ENCODE peak calls at places on chromosomes 6 and 20, in seven cellular contexts. G is H4; K is AG08395; J is activated CD4-positive, CD25-positive, alpha-beta regulatory T cell; E is Caco-2; Y is cardiac muscle cell; W is Caki2. R is an unnamed sample.

GRCh38 chr20:14634666-14635065 is 297.3 kb upstream of the FLRT3 start:
- DNase-seq in G (peak), K (no peak), J (no peak), E (no peak), Y (no peak), W (no peak), R (no peak)

GRCh38 chr6:116096979-116097816 is 3.5 kb upstream of the NT5DC1 start:
- DNase-seq in G (no peak), K (peak), J (no peak), E (no peak), Y (peak), W (no peak), R (no peak)

GRCh38 chr20:5674176-5674660 is 76.0 kb upstream of the SHLD1 start:
- DNase-seq in G (peak), K (no peak), J (no peak), E (no peak), Y (no peak), W (peak), R (peak)

GRCh38 chr20:54469293-54469692 is 6.1 kb upstream of the DOK5 start:
- DNase-seq in G (no peak), K (no peak), J (no peak), E (no peak), Y (peak), W (no peak), R (no peak)

GRCh38 chr20:46253391-46253790 is 54.9 kb downstream of the CDH22 start:
- DNase-seq in G (peak), K (peak), J (no peak), E (peak), Y (no peak), W (no peak), R (no peak)

GRCh38 chr6:3410385-3411360 is 46.2 kb downstream of the SLC22A23 start:
- DNase-seq in G (peak), K (peak), J (peak), E (peak), Y (peak), W (peak), R (peak)

GRCh38 chr6:32146687-32147086 is 5.1 kb downstream of the PRRT1 start:
- DNase-seq in G (no peak), K (no peak), J (no peak), E (no peak), Y (no peak), W (no peak), R (no peak)

GRCh38 chr20:45912344-45912682 is 358 bp upstream of the PLTP start:
- DNase-seq in G (no peak), K (no peak), J (no peak), E (no peak), Y (no peak), W (no peak), R (no peak)

GRCh38 chr6:29825848-29826247 is 1.8 kb upstream of the HLA-G start:
- DNase-seq in G (no peak), K (no peak), J (no peak), E (no peak), Y (no peak), W (no peak), R (no peak)

GRCh38 chr6:149961728-149962425 is 1.9 kb upstream of the ULBP1 start:
- DNase-seq in G (peak), K (no peak), J (no peak), E (peak), Y (no peak), W (no peak), R (peak)

GRCh38 chr6:71387179-71387578 is 98.6 kb downstream of the OGFRL1 start:
- DNase-seq in G (no peak), K (peak), J (no peak), E (no peak), Y (peak), W (no peak), R (peak)

GRCh38 chr6:137218473-137218916 is 690 bp downstream of the IFNGR1 start:
- DNase-seq in G (peak), K (peak), J (no peak), E (peak), Y (peak), W (peak), R (peak)

GRCh38 chr6:90080876-90081464 is 186.7 kb downstream of the GJA10 start:
- DNase-seq in G (no peak), K (no peak), J (peak), E (no peak), Y (no peak), W (no peak), R (peak)

GRCh38 chr6:39420300-39421265 is 98.1 kb upstream of the KCNK16 start:
- DNase-seq in G (no peak), K (no peak), J (no peak), E (no peak), Y (peak), W (no peak), R (no peak)

GRCh38 chr6:7996538-7997225 is 67.5 kb downstream of the BLOC1S5 start:
- DNase-seq in G (peak), K (no peak), J (no peak), E (no peak), Y (peak), W (no peak), R (no peak)

GRCh38 chr6:153024401-153025017 is 22.0 kb upstream of the MTRF1L start:
- DNase-seq in G (peak), K (peak), J (no peak), E (peak), Y (peak), W (peak), R (peak)

R was measured in MV-4-11.